ENCODE peak calls at places on chromosomes 1 and 21, in nine cellular contexts. One of them, this sample, is unnamed.

GRCh38 chr1:31421404-31422040 is 8.5 kb downstream of the SERINC2 start:
- DNase-seq in EH: peak; percentile 41
- DNase-seq in HS-27A: no peak
- DNase-seq in thoracic aorta: no peak
- DNase-seq in IMR-90: peak; percentile 32
- DNase-seq in HTR-8/SVneo: no peak
- DNase-seq in ACHN: peak; percentile 38
- DNase-seq in heart left ventricle: no peak
- DNase-seq in coronary artery: no peak
- DNase-seq in this sample: no peak

GRCh38 chr1:103371234-103371633 is 154.3 kb upstream of the RNPC3 start:
- DNase-seq in EH: peak; percentile 83
- DNase-seq in HS-27A: peak; percentile 51
- DNase-seq in thoracic aorta: no peak
- DNase-seq in IMR-90: peak; percentile 7
- DNase-seq in HTR-8/SVneo: no peak
- DNase-seq in ACHN: no peak
- DNase-seq in heart left ventricle: no peak
- DNase-seq in coronary artery: no peak
- DNase-seq in this sample: no peak

GRCh38 chr1:36172983-36173382 is 17.0 kb downstream of the MAP7D1 start:
- DNase-seq in EH: peak; percentile 64
- DNase-seq in HS-27A: no peak
- DNase-seq in thoracic aorta: no peak
- DNase-seq in IMR-90: peak; percentile 86
- DNase-seq in HTR-8/SVneo: no peak
- DNase-seq in ACHN: peak; percentile 50
- DNase-seq in heart left ventricle: no peak
- DNase-seq in coronary artery: no peak
- DNase-seq in this sample: no peak

GRCh38 chr1:102434421-102434820 is 437.7 kb upstream of the OLFM3 start:
- DNase-seq in EH: peak; percentile 27
- DNase-seq in HS-27A: peak; percentile 20
- DNase-seq in thoracic aorta: no peak
- DNase-seq in IMR-90: no peak
- DNase-seq in HTR-8/SVneo: no peak
- DNase-seq in ACHN: peak; percentile 22
- DNase-seq in heart left ventricle: no peak
- DNase-seq in coronary artery: no peak
- DNase-seq in this sample: no peak

GRCh38 chr1:45522324-45523104 is 830 bp upstream of the PRDX1 start:
- DNase-seq in EH: peak; percentile 70
- DNase-seq in HS-27A: no peak
- DNase-seq in thoracic aorta: no peak
- DNase-seq in IMR-90: peak; percentile 64
- DNase-seq in HTR-8/SVneo: peak; percentile 24
- DNase-seq in ACHN: peak; percentile 85
- DNase-seq in heart left ventricle: no peak
- DNase-seq in coronary artery: no peak
- DNase-seq in this sample: no peak

GRCh38 chr1:60877376-60877775 is 205.0 kb upstream of the NFIA start:
- DNase-seq in EH: no peak
- DNase-seq in HS-27A: no peak
- DNase-seq in thoracic aorta: no peak
- DNase-seq in IMR-90: no peak
- DNase-seq in HTR-8/SVneo: no peak
- DNase-seq in ACHN: no peak
- DNase-seq in heart left ventricle: no peak
- DNase-seq in coronary artery: no peak
- DNase-seq in this sample: no peak

GRCh38 chr21:23111070-23111605 is 2112.9 kb downstream of the NCAM2 start:
- DNase-seq in EH: no peak
- DNase-seq in HS-27A: no peak
- DNase-seq in thoracic aorta: no peak
- DNase-seq in IMR-90: no peak
- DNase-seq in HTR-8/SVneo: no peak
- DNase-seq in ACHN: peak; percentile 38
- DNase-seq in heart left ventricle: no peak
- DNase-seq in coronary artery: no peak
- DNase-seq in this sample: no peak

GRCh38 chr1:46401964-46402626 is 8.0 kb downstream of the FAAH start:
- DNase-seq in EH: peak; percentile 87
- DNase-seq in HS-27A: no peak
- DNase-seq in thoracic aorta: peak; percentile 55
- DNase-seq in IMR-90: peak; percentile 95
- DNase-seq in HTR-8/SVneo: no peak
- DNase-seq in ACHN: peak; percentile 39
- DNase-seq in heart left ventricle: peak; percentile 60
- DNase-seq in coronary artery: no peak
- DNase-seq in this sample: peak; percentile 31

GRCh38 chr1:145708063-145708462 is 895 bp upstream of the PDZK1 start:
- DNase-seq in EH: no peak
- DNase-seq in HS-27A: no peak
- DNase-seq in thoracic aorta: no peak
- DNase-seq in IMR-90: peak; percentile 66
- DNase-seq in HTR-8/SVneo: no peak
- DNase-seq in ACHN: peak; percentile 56
- DNase-seq in heart left ventricle: no peak
- DNase-seq in coronary artery: no peak
- DNase-seq in this sample: no peak

GRCh38 chr1:175088523-175088922 is 20.9 kb downstream of the TNN start:
- DNase-seq in EH: no peak
- DNase-seq in HS-27A: no peak
- DNase-seq in thoracic aorta: no peak
- DNase-seq in IMR-90: no peak
- DNase-seq in HTR-8/SVneo: no peak
- DNase-seq in ACHN: no peak
- DNase-seq in heart left ventricle: no peak
- DNase-seq in coronary artery: no peak
- DNase-seq in this sample: no peak

GRCh38 chr1:164617607-164618564 is 58.9 kb downstream of the PBX1 start:
- DNase-seq in EH: peak; percentile 51
- DNase-seq in HS-27A: no peak
- DNase-seq in thoracic aorta: no peak
- DNase-seq in IMR-90: peak; percentile 42
- DNase-seq in HTR-8/SVneo: no peak
- DNase-seq in ACHN: peak; percentile 59
- DNase-seq in heart left ventricle: no peak
- DNase-seq in coronary artery: no peak
- DNase-seq in this sample: no peak

GRCh38 chr1:42925132-42925769 is 33.4 kb downstream of the SLC2A1 start:
- DNase-seq in EH: no peak
- DNase-seq in HS-27A: no peak
- DNase-seq in thoracic aorta: no peak
- DNase-seq in IMR-90: no peak
- DNase-seq in HTR-8/SVneo: no peak
- DNase-seq in ACHN: no peak
- DNase-seq in heart left ventricle: no peak
- DNase-seq in coronary artery: peak; percentile 55
- DNase-seq in this sample: no peak

GRCh38 chr1:241408170-241408569 is 51.2 kb upstream of the RGS7 start:
- DNase-seq in EH: peak; percentile 55
- DNase-seq in HS-27A: no peak
- DNase-seq in thoracic aorta: no peak
- DNase-seq in IMR-90: peak; percentile 43
- DNase-seq in HTR-8/SVneo: peak; percentile 30
- DNase-seq in ACHN: peak; percentile 26
- DNase-seq in heart left ventricle: no peak
- DNase-seq in coronary artery: no peak
- DNase-seq in this sample: no peak

GRCh38 chr1:93845554-93846150 is 33.4 kb downstream of the DNTTIP2 start:
- DNase-seq in EH: peak; percentile 93
- DNase-seq in HS-27A: peak; percentile 80
- DNase-seq in thoracic aorta: no peak
- DNase-seq in IMR-90: peak; percentile 94
- DNase-seq in HTR-8/SVneo: peak; percentile 14
- DNase-seq in ACHN: peak; percentile 79
- DNase-seq in heart left ventricle: no peak
- DNase-seq in coronary artery: no peak
- DNase-seq in this sample: no peak

GRCh38 chr1:52795464-52795863 is 47.1 kb upstream of the ZYG11A start:
- DNase-seq in EH: no peak
- DNase-seq in HS-27A: no peak
- DNase-seq in thoracic aorta: no peak
- DNase-seq in IMR-90: no peak
- DNase-seq in HTR-8/SVneo: no peak
- DNase-seq in ACHN: no peak
- DNase-seq in heart left ventricle: no peak
- DNase-seq in coronary artery: no peak
- DNase-seq in this sample: no peak

GRCh38 chr1:66690666-66691381 is 61.4 kb upstream of the DYNLT5 start:
- DNase-seq in EH: peak; percentile 69
- DNase-seq in HS-27A: no peak
- DNase-seq in thoracic aorta: no peak
- DNase-seq in IMR-90: no peak
- DNase-seq in HTR-8/SVneo: no peak
- DNase-seq in ACHN: no peak
- DNase-seq in heart left ventricle: no peak
- DNase-seq in coronary artery: no peak
- DNase-seq in this sample: no peak

GRCh38 chr1:9402717-9403116 is 110.0 kb downstream of the SPSB1 start:
- DNase-seq in EH: no peak
- DNase-seq in HS-27A: no peak
- DNase-seq in thoracic aorta: no peak
- DNase-seq in IMR-90: no peak
- DNase-seq in HTR-8/SVneo: no peak
- DNase-seq in ACHN: no peak
- DNase-seq in heart left ventricle: no peak
- DNase-seq in coronary artery: no peak
- DNase-seq in this sample: no peak

GRCh38 chr1:15254521-15254920 is 7.5 kb downstream of the FHAD1 start:
- DNase-seq in EH: no peak
- DNase-seq in HS-27A: no peak
- DNase-seq in thoracic aorta: no peak
- DNase-seq in IMR-90: no peak
- DNase-seq in HTR-8/SVneo: no peak
- DNase-seq in ACHN: no peak
- DNase-seq in heart left ventricle: no peak
- DNase-seq in coronary artery: no peak
- DNase-seq in this sample: no peak

GRCh38 chr1:204448991-204449390 is 37.4 kb upstream of the PPP1R15B start:
- DNase-seq in EH: no peak
- DNase-seq in HS-27A: no peak
- DNase-seq in thoracic aorta: no peak
- DNase-seq in IMR-90: no peak
- DNase-seq in HTR-8/SVneo: no peak
- DNase-seq in ACHN: no peak
- DNase-seq in heart left ventricle: no peak
- DNase-seq in coronary artery: no peak
- DNase-seq in this sample: no peak

GRCh38 chr1:110480356-110481096 is 29.6 kb downstream of the PROK1 start:
- DNase-seq in EH: no peak
- DNase-seq in HS-27A: no peak
- DNase-seq in thoracic aorta: no peak
- DNase-seq in IMR-90: no peak
- DNase-seq in HTR-8/SVneo: no peak
- DNase-seq in ACHN: no peak
- DNase-seq in heart left ventricle: no peak
- DNase-seq in coronary artery: no peak
- DNase-seq in this sample: no peak

GRCh38 chr1:92085727-92086126 is 5.6 kb downstream of the BTBD8 start:
- DNase-seq in EH: no peak
- DNase-seq in HS-27A: no peak
- DNase-seq in thoracic aorta: no peak
- DNase-seq in IMR-90: no peak
- DNase-seq in HTR-8/SVneo: no peak
- DNase-seq in ACHN: no peak
- DNase-seq in heart left ventricle: no peak
- DNase-seq in coronary artery: no peak
- DNase-seq in this sample: no peak

GRCh38 chr1:159561513-159561912 is 25.7 kb upstream of the OR10J5 start:
- DNase-seq in EH: no peak
- DNase-seq in HS-27A: no peak
- DNase-seq in thoracic aorta: no peak
- DNase-seq in IMR-90: no peak
- DNase-seq in HTR-8/SVneo: no peak
- DNase-seq in ACHN: no peak
- DNase-seq in heart left ventricle: no peak
- DNase-seq in coronary artery: no peak
- DNase-seq in this sample: no peak

GRCh38 chr1:169240449-169241242 is 127.0 kb downstream of the NME7 start:
- DNase-seq in EH: peak; percentile 15
- DNase-seq in HS-27A: no peak
- DNase-seq in thoracic aorta: no peak
- DNase-seq in IMR-90: peak; percentile 44
- DNase-seq in HTR-8/SVneo: no peak
- DNase-seq in ACHN: peak; percentile 25
- DNase-seq in heart left ventricle: no peak
- DNase-seq in coronary artery: no peak
- DNase-seq in this sample: no peak

GRCh38 chr1:230149751-230150584 is 82.9 kb downstream of the GALNT2 start:
- DNase-seq in EH: no peak
- DNase-seq in HS-27A: no peak
- DNase-seq in thoracic aorta: no peak
- DNase-seq in IMR-90: peak; percentile 32
- DNase-seq in HTR-8/SVneo: no peak
- DNase-seq in ACHN: no peak
- DNase-seq in heart left ventricle: no peak
- DNase-seq in coronary artery: no peak
- DNase-seq in this sample: no peak

GRCh38 chr1:206864939-206865671 is at the start of gene IL20:
- DNase-seq in EH: peak; percentile 84
- DNase-seq in HS-27A: peak; percentile 43
- DNase-seq in thoracic aorta: peak; percentile 31
- DNase-seq in IMR-90: peak; percentile 80
- DNase-seq in HTR-8/SVneo: peak; percentile 81
- DNase-seq in ACHN: peak; percentile 77
- DNase-seq in heart left ventricle: peak; percentile 80
- DNase-seq in coronary artery: no peak
- DNase-seq in this sample: peak; percentile 29